ENCODE peak calls at places on chromosomes 13 and 19, in four cellular contexts. One of them, this sample, is unnamed.

GRCh38 chr13:32334676-32335075 is 19.4 kb downstream of the BRCA2 start:
- ATAC-seq in K562: no peak
- ATAC-seq in HCT116: no peak
- ATAC-seq in GM12878: no peak
- ATAC-seq in this sample: no peak

GRCh38 chr19:34471906-34472305 is 9.7 kb upstream of the WTIP start:
- ATAC-seq in K562: no peak
- ATAC-seq in HCT116: no peak
- ATAC-seq in GM12878: no peak
- ATAC-seq in this sample: no peak

GRCh38 chr13:59230484-59231264 is 933.1 kb downstream of the DIAPH3 start:
- ATAC-seq in K562: no peak
- ATAC-seq in GM12878: peak
- ATAC-seq in HCT116: no peak
- ATAC-seq in this sample: no peak

GRCh38 chr19:10544242-10544752 is 593 bp downstream of the ATG4D start:
- ATAC-seq in K562: peak
- ATAC-seq in GM12878: peak
- ATAC-seq in HCT116: peak
- ATAC-seq in this sample: peak

GRCh38 chr13:94154362-94154761 is 325.1 kb downstream of the DCT start:
- ATAC-seq in K562: no peak
- ATAC-seq in HCT116: no peak
- ATAC-seq in GM12878: no peak
- ATAC-seq in this sample: peak

GRCh38 chr19:41373993-41374392 is 2.3 kb upstream of the TMEM91 start:
- ATAC-seq in K562: no peak
- ATAC-seq in GM12878: no peak
- ATAC-seq in HCT116: no peak
- ATAC-seq in this sample: peak

GRCh38 chr19:40687525-40688016 is 2.9 kb downstream of the NUMBL start:
- ATAC-seq in HCT116: no peak
- ATAC-seq in GM12878: peak
- ATAC-seq in K562: peak
- ATAC-seq in this sample: peak

GRCh38 chr19:13610042-13610691 is 103.9 kb upstream of the CACNA1A start:
- ATAC-seq in K562: peak
- ATAC-seq in GM12878: no peak
- ATAC-seq in HCT116: no peak
- ATAC-seq in this sample: no peak

GRCh38 chr19:7722231-7722651 is 9.7 kb downstream of the CLEC4G start:
- ATAC-seq in K562: no peak
- ATAC-seq in GM12878: peak
- ATAC-seq in HCT116: no peak
- ATAC-seq in this sample: no peak

GRCh38 chr13:76848596-76848995 is 37.6 kb downstream of the KCTD12 start:
- ATAC-seq in GM12878: no peak
- ATAC-seq in HCT116: no peak
- ATAC-seq in K562: no peak
- ATAC-seq in this sample: peak

GRCh38 chr13:40031031-40031430 is 375.6 kb downstream of the COG6 start:
- ATAC-seq in GM12878: no peak
- ATAC-seq in HCT116: no peak
- ATAC-seq in K562: no peak
- ATAC-seq in this sample: no peak

GRCh38 chr19:8000298-8001038 is 5.0 kb downstream of the ELAVL1 start:
- ATAC-seq in K562: no peak
- ATAC-seq in HCT116: no peak
- ATAC-seq in GM12878: no peak
- ATAC-seq in this sample: no peak

GRCh38 chr13:48562296-48563066 is 29.6 kb upstream of the RCBTB2 start:
- ATAC-seq in K562: peak
- ATAC-seq in HCT116: no peak
- ATAC-seq in GM12878: peak
- ATAC-seq in this sample: no peak

GRCh38 chr19:46288896-46289588 is 7.8 kb upstream of the HIF3A start:
- ATAC-seq in HCT116: peak
- ATAC-seq in K562: no peak
- ATAC-seq in GM12878: no peak
- ATAC-seq in this sample: peak

GRCh38 chr19:19613456-19613855 is 5.0 kb downstream of the PBX4 start:
- ATAC-seq in HCT116: peak
- ATAC-seq in GM12878: no peak
- ATAC-seq in K562: no peak
- ATAC-seq in this sample: no peak

GRCh38 chr19:52638601-52639000 is 446 bp upstream of the ZNF83 start:
- ATAC-seq in GM12878: peak
- ATAC-seq in K562: peak
- ATAC-seq in HCT116: peak
- ATAC-seq in this sample: peak

GRCh38 chr19:56705939-56706338 is 34.4 kb upstream of the ZNF835 start:
- ATAC-seq in HCT116: no peak
- ATAC-seq in K562: no peak
- ATAC-seq in GM12878: no peak
- ATAC-seq in this sample: no peak

GRCh38 chr19:18495204-18495911 is 26.5 kb downstream of the ELL start:
- ATAC-seq in HCT116: no peak
- ATAC-seq in K562: no peak
- ATAC-seq in GM12878: no peak
- ATAC-seq in this sample: no peak

GRCh38 chr13:42581427-42581826 is 7.5 kb downstream of the TNFSF11 start:
- ATAC-seq in HCT116: no peak
- ATAC-seq in GM12878: no peak
- ATAC-seq in K562: no peak
- ATAC-seq in this sample: no peak

GRCh38 chr13:31950121-31950810 is 81.3 kb upstream of the FRY start:
- ATAC-seq in K562: no peak
- ATAC-seq in HCT116: no peak
- ATAC-seq in GM12878: no peak
- ATAC-seq in this sample: no peak

GRCh38 chr13:94351292-94352000 is 128.0 kb downstream of the DCT start:
- ATAC-seq in HCT116: no peak
- ATAC-seq in K562: no peak
- ATAC-seq in GM12878: no peak
- ATAC-seq in this sample: no peak

GRCh38 chr13:95706356-95706755 is 29.4 kb downstream of the DNAJC3 start:
- ATAC-seq in K562: peak
- ATAC-seq in GM12878: peak
- ATAC-seq in HCT116: no peak
- ATAC-seq in this sample: no peak

GRCh38 chr13:110371550-110372465 is 64.7 kb downstream of the COL4A2 start:
- ATAC-seq in K562: no peak
- ATAC-seq in HCT116: no peak
- ATAC-seq in GM12878: peak
- ATAC-seq in this sample: no peak

GRCh38 chr13:111423168-111423785 is 102.8 kb downstream of the TEX29 start:
- ATAC-seq in GM12878: no peak
- ATAC-seq in K562: no peak
- ATAC-seq in HCT116: peak
- ATAC-seq in this sample: no peak

GRCh38 chr13:50366488-50367174 is 351.4 kb downstream of the KCNRG start:
- ATAC-seq in GM12878: peak
- ATAC-seq in K562: no peak
- ATAC-seq in HCT116: no peak
- ATAC-seq in this sample: no peak

GRCh38 chr19:44002566-44003460 is at the start of gene ZNF230:
- ATAC-seq in GM12878: peak
- ATAC-seq in K562: peak
- ATAC-seq in HCT116: peak
- ATAC-seq in this sample: peak

GRCh38 chr13:99086869-99087129 is 108.9 kb upstream of the DOCK9 start:
- ATAC-seq in GM12878: peak
- ATAC-seq in K562: peak
- ATAC-seq in HCT116: peak
- ATAC-seq in this sample: peak

GRCh38 chr13:99087130-99087953 is 109.5 kb upstream of the DOCK9 start:
- ATAC-seq in HCT116: peak
- ATAC-seq in GM12878: peak
- ATAC-seq in K562: peak
- ATAC-seq in this sample: peak

GRCh38 chr13:99085846-99086148 is 107.9 kb upstream of the DOCK9 start:
- ATAC-seq in K562: no peak
- ATAC-seq in GM12878: no peak
- ATAC-seq in HCT116: no peak
- ATAC-seq in this sample: no peak

GRCh38 chr13:99085139-99085845 is 107.4 kb upstream of the DOCK9 start:
- ATAC-seq in GM12878: no peak
- ATAC-seq in K562: no peak
- ATAC-seq in HCT116: no peak
- ATAC-seq in this sample: no peak

GRCh38 chr13:99086149-99086868 is 108.4 kb upstream of the DOCK9 start:
- ATAC-seq in HCT116: peak
- ATAC-seq in GM12878: peak
- ATAC-seq in K562: peak
- ATAC-seq in this sample: peak
- TF ChIP-seq POLR2A in HCT116: peak
- TF ChIP-seq POLR2A in GM12878: peak
- TF ChIP-seq POLR2A in K562: no peak
- TF ChIP-seq POLR2A in this sample: peak

DNA sequence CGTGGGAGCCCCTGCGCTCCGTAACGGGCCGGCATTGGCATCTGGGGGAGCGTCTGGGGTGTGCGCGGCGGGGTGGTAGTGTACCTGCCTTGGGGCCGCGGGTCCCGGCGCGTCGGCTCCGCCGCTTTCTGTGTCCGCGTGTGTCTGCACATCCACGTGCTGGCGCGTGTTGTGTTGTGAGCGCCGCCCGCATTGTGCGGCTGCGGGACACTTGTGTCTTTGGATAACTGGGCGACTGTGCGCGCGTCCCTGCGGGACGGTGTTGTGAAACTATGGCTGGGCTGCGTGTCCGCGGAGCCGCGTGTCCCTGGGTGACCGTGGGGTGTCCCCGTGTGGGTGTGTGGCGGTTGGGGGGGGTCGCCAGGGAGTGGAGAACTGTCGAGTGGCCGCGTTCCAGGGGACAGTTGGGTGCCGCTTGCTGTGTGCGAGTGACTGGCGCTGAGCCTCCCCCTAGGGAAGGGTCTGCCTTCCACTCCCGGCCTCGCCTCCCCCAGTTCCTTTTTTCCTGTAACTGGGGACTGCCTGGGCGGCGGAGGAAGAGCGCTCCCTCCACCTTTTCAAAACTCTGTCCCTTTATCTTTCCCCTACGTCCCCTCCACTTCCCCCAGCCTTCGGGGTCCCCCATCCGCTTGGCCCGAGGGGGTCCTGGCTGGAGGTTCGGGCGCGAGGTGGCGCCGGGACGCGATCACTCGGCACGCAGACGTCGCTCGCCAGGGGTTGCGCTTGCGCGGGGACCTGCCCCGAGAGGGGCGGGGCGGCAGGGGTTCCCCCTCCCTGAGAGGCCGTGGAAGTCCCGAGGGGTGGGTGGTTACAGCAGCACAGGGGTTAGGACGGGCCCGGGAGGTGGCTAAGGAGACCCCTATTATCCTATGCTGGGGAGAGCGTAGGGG is 5.6 kb upstream of the NFIC start:
- ATAC-seq in K562: peak
- ATAC-seq in GM12878: peak
- ATAC-seq in HCT116: peak
- ATAC-seq in this sample: peak
- TF ChIP-seq POLR2A in K562: peak
- TF ChIP-seq POLR2A in GM12878: peak
- TF ChIP-seq POLR2A in HCT116: peak
- TF ChIP-seq POLR2A in this sample: peak

GRCh38 chr13:46373623-46374022 is 13.4 kb downstream of the RUBCNL start:
- ATAC-seq in HCT116: no peak
- ATAC-seq in GM12878: peak
- ATAC-seq in K562: no peak
- ATAC-seq in this sample: no peak
- TF ChIP-seq POLR2A in HCT116: no peak
- TF ChIP-seq POLR2A in GM12878: no peak
- TF ChIP-seq POLR2A in K562: no peak
- TF ChIP-seq POLR2A in this sample: no peak

DNA sequence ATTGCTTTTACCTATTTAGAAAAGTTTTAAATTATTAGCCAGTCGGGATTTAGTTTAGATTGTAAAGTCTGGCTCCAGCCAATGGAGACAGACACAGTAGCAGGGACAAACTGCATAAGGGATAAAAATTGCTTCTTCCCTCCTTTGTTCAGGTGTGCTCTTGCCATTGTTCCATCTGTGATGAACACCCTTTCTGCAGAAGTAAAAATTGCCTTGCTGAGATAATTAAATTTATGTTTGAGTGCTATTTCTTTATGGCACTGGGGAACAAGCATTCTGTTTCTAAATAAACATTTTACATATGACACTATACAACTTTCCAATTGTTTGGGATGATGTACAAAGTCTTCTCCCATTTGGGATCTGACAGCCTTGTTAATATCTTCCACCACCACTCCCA is 18.0 kb downstream of the OR7C2 start:
- ATAC-seq in GM12878: no peak
- ATAC-seq in HCT116: no peak
- ATAC-seq in K562: no peak
- ATAC-seq in this sample: no peak
- TF ChIP-seq POLR2A in GM12878: no peak
- TF ChIP-seq POLR2A in HCT116: no peak
- TF ChIP-seq POLR2A in K562: no peak
- TF ChIP-seq POLR2A in this sample: no peak

This sample was measured in gastroesophageal sphincter.